ENCODE peak calls at places on chromosomes 13 and 19, in eight cellular contexts. O, Z, I, R, W, L, Y and D are unnamed samples.
A peak's percentile ranks its signal among the peaks of the same experiment; 100 is the strongest.

GRCh38 chr13:58960909-58961308 is 1202.8 kb downstream of the DIAPH3 start:
- DNase-seq in W (no peak), L (no peak), O (no peak), Y (no peak), Z (no peak), R (no peak), I (peak; percentile 17), D (no peak)

GRCh38 chr19:48308695-48309586 is 16.4 kb upstream of the EMP3 start:
- DNase-seq in W (no peak), O (no peak), Y (no peak), R (no peak), Z (no peak), I (peak; percentile 39), L (no peak), D (no peak)

GRCh38 chr13:44313674-44314073 is 60.0 kb upstream of the SERP2 start:
- DNase-seq in Z (no peak), I (peak; percentile 57), Y (no peak), O (no peak), W (no peak), R (no peak), L (peak; percentile 87), D (no peak)

GRCh38 chr19:18202759-18203407 is 959 bp downstream of the RAB3A start:
- DNase-seq in I (peak; percentile 29), W (no peak), O (peak; percentile 65), L (no peak), R (no peak), Y (no peak), Z (peak; percentile 35), D (no peak)

GRCh38 chr13:25148005-25148798 is 23.9 kb downstream of the AMER2 start:
- DNase-seq in I (no peak), O (no peak), W (no peak), L (no peak), R (no peak), Z (no peak), Y (no peak), D (no peak)

GRCh38 chr13:63880705-63881104 is 2465.1 kb upstream of the PCDH20 start:
- DNase-seq in Y (no peak), Z (no peak), R (no peak), O (no peak), I (no peak), L (no peak), W (no peak), D (no peak)

GRCh38 chr13:31236211-31236786 is 36.5 kb downstream of the B3GLCT start:
- DNase-seq in R (peak; percentile 21), Z (no peak), Y (no peak), O (no peak), W (no peak), I (peak; percentile 75), L (peak; percentile 42), D (no peak)

GRCh38 chr13:113646921-113647340 is 11.1 kb downstream of the ATP4B start:
- DNase-seq in O (peak; percentile 40), W (peak; percentile 28), L (no peak), Z (no peak), R (no peak), Y (no peak), I (no peak), D (no peak)

GRCh38 chr19:7004313-7004931 is 16.8 kb downstream of the MBD3L2B start:
- DNase-seq in Y (no peak), Z (no peak), W (no peak), O (no peak), I (peak; percentile 57), L (peak; percentile 27), R (no peak), D (no peak)

GRCh38 chr19:35502751-35503150 is 10.7 kb downstream of the DMKN start:
- DNase-seq in R (no peak), I (no peak), O (no peak), W (no peak), Z (no peak), L (no peak), Y (no peak), D (no peak)

GRCh38 chr19:35498984-35499383 is 8.7 kb upstream of the KRTDAP start:
- DNase-seq in W (no peak), Y (no peak), Z (no peak), I (no peak), R (no peak), O (peak; percentile 8), L (no peak), D (no peak)

GRCh38 chr19:35500611-35501010 is 10.3 kb upstream of the KRTDAP start:
- DNase-seq in I (no peak), O (no peak), Z (no peak), R (no peak), W (no peak), Y (no peak), L (no peak), D (no peak)

GRCh38 chr19:35498220-35498619 is 8.0 kb upstream of the KRTDAP start:
- DNase-seq in Z (no peak), O (no peak), R (no peak), L (no peak), W (no peak), I (no peak), Y (no peak), D (no peak)

GRCh38 chr19:35501684-35502083 is 11.4 kb upstream of the KRTDAP start:
- DNase-seq in L (no peak), Z (peak; percentile 21), O (no peak), R (no peak), W (peak; percentile 41), I (peak; percentile 53), Y (no peak), D (no peak)
- TF ChIP-seq CTCF in L (no peak), Z (no peak), O (no peak), R (no peak), W (no peak), I (no peak), Y (no peak), D (no peak)

GRCh38 chr13:109431217-109431616 is 355.2 kb downstream of the IRS2 start:
- DNase-seq in Z (no peak), I (no peak), L (no peak), Y (no peak), O (no peak), W (no peak), R (no peak), D (no peak)
- H3K27me3 ChIP-seq in Z (no peaks in the 10 kb centered on the region), I (no peaks in the 10 kb centered on the region), L (no peaks in the 10 kb centered on the region), Y (no peaks in the 10 kb centered on the region), O (peaks cover 3% of the 10 kb centered on the region), W (no peaks in the 10 kb centered on the region), R (no peaks in the 10 kb centered on the region), D (no peaks in the 10 kb centered on the region)

DNA sequence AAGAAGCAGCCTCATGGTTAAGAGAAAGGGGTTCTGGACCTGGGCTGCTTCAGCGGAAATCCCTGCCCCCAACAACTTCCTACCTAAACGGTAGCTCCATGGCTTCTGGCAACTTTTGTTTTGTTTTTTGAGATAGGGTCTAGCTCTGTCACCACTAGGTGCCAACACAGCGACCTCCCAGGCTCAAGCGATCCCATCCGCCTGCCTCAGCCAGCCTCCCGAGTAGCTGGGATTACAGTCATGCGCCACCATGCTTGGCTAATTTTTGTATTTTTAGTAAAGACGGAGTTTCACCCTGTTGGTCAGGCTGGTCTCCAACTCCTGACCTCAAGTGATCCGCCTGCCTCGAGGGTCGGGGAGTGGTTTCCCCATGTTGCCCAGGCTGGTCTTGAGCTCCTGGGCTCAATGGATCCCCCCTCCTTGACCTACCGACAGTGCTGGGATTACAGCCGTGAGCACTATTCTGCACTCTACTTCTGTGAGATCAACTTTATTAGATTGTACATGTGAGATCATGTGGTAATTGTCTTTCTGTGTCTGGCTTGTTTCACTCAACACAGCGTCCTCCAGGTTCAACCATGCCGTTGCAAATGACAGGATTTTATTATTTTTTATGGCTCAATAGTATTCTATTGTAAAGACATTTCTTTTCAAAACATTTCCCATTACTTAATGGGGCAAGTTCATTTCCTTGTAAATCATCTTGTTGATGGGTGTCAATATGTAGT is 1.3 kb upstream of the OBI1 start:
- DNase-seq in L (no peak), O (peak; percentile 44), Y (no peak), I (peak; percentile 24), W (no peak), R (peak; percentile 7), Z (peak; percentile 11), D (no peak)
- TF ChIP-seq CTCF in L (no peak), O (no peak), Y (no peak), I (no peak), W (no peak), R (no peak), Z (no peak), D (no peak)

GRCh38 chr13:96090240-96091101 is 564 bp downstream of the HS6ST3 start:
- DNase-seq in Z (no peak), W (no peak), O (peak; percentile 35), L (no peak), R (no peak), I (peak; percentile 11), Y (no peak), D (no peak)

GRCh38 chr13:96091164-96091931 is 1.4 kb downstream of the HS6ST3 start:
- DNase-seq in Y (no peak), R (no peak), W (peak; percentile 50), Z (no peak), O (no peak), I (peak; percentile 7), L (no peak), D (no peak)

GRCh38 chr13:96089749-96090239 is at the start of gene HS6ST3:
- DNase-seq in Y (no peak), O (peak; percentile 57), Z (no peak), L (no peak), I (peak; percentile 10), W (peak; percentile 70), R (no peak), D (no peak)

GRCh38 chr13:96086736-96087135 is 3.2 kb upstream of the HS6ST3 start:
- DNase-seq in O (no peak), Z (no peak), I (no peak), L (no peak), W (no peak), R (no peak), Y (no peak), D (no peak)

DNA sequence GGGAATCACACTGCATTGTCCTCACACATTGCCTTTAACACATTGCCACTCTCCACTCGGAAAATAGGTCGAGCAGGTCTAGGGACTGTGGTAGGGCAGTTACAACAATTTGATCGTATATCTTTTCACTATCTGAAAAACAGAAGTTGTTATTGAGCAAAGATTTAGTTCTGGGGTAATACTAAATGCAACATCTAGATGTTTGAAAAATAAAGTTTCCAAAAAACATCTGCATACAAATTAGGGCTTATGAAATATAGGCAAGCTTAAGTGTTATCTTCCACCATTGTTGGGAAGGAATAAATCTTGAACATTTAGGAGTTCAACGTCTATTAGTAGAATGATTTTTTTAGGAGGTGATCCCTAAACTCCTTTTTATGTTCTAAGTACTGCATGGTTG is 768 bp upstream of the HS6ST3 start:
- DNase-seq in L (no peak), O (no peak), R (no peak), Y (no peak), Z (no peak), W (no peak), I (no peak), D (no peak)
- H3K27me3 ChIP-seq in L (peaks cover 58% of the 10 kb centered on the region), O (peaks cover 6% of the 10 kb centered on the region), R (peaks cover 63% of the 10 kb centered on the region), Y (no peaks in the 10 kb centered on the region), Z (peaks cover 72% of the 10 kb centered on the region), W (no peaks in the 10 kb centered on the region), I (peaks cover 74% of the 10 kb centered on the region), D (no peaks in the 10 kb centered on the region)

GRCh38 chr13:70520275-70520674 is 412.0 kb upstream of the KLHL1 start:
- DNase-seq in R (no peak), O (no peak), I (no peak), Z (no peak), Y (no peak), L (no peak), W (no peak), D (no peak)
- TF ChIP-seq CTCF in R (no peak), O (no peak), I (no peak), Z (no peak), Y (no peak), L (no peak), W (no peak), D (no peak)